ENCODE peak calls at places on chromosome 19, in four cellular contexts. N is GM12878, G is K562, K is HepG2. X is an unnamed sample.

GRCh38 chr19:35846038-35846668 is 6.2 kb downstream of the NPHS1 start:
- DNase-seq in G (no peak), N (no peak), K (no peak), X (no peak)

GRCh38 chr19:33311326-33311682 is 9.0 kb upstream of the CEBPA start:
- DNase-seq in G (peak; percentile 29), N (no peak), K (no peak), X (no peak)

GRCh38 chr19:40467007-40467565 is 285 bp downstream of the SPTBN4 start:
- DNase-seq in N (no peak), G (no peak), K (no peak), X (peak; percentile 73)

GRCh38 chr19:43675269-43675879 is 5.4 kb upstream of the PLAUR start:
- DNase-seq in N (peak; percentile 34), G (no peak), K (no peak), X (no peak)

GRCh38 chr19:6271721-6272410 is 7.9 kb downstream of the MLLT1 start:
- DNase-seq in N (no peak), G (peak; percentile 72), K (no peak), X (peak; percentile 87)

GRCh38 chr19:35404879-35405622 is 34.2 kb downstream of the GPR42 start:
- DNase-seq in N (peak; percentile 95), K (peak; percentile 70), G (peak; percentile 63), X (no peak)

GRCh38 chr19:4742717-4743646 is 19.3 kb upstream of the DPP9 start:
- DNase-seq in G (no peak), N (no peak), K (no peak), X (peak; percentile 82)

GRCh38 chr19:46503848-46504453 is 8.3 kb upstream of the PNMA8B start:
- DNase-seq in G (no peak), N (no peak), K (no peak), X (peak; percentile 74)

GRCh38 chr19:36685835-36686234 is 1.6 kb upstream of the ZNF567 start:
- DNase-seq in G (no peak), K (no peak), N (no peak), X (no peak)

GRCh38 chr19:49080392-49080791 is 4.9 kb upstream of the SNRNP70 start:
- DNase-seq in G (no peak), N (no peak), K (no peak), X (no peak)

GRCh38 chr19:29702161-29702957 is 12.7 kb downstream of the C19orf12 start:
- DNase-seq in K (no peak), G (no peak), N (no peak), X (no peak)

GRCh38 chr19:49557641-49558325 is 22.6 kb downstream of the NOSIP start:
- DNase-seq in K (no peak), G (no peak), N (no peak), X (no peak)

GRCh38 chr19:46717716-46718143 is 816 bp upstream of the PRKD2 start:
- DNase-seq in G (no peak), K (no peak), N (no peak), X (no peak)

GRCh38 chr19:43673702-43674629 is 4.0 kb upstream of the PLAUR start:
- DNase-seq in K (no peak), N (no peak), G (no peak), X (no peak)

GRCh38 chr19:43700368-43701015 is 15.4 kb upstream of the IRGC start:
- DNase-seq in G (no peak), N (no peak), K (no peak), X (no peak)

DNA sequence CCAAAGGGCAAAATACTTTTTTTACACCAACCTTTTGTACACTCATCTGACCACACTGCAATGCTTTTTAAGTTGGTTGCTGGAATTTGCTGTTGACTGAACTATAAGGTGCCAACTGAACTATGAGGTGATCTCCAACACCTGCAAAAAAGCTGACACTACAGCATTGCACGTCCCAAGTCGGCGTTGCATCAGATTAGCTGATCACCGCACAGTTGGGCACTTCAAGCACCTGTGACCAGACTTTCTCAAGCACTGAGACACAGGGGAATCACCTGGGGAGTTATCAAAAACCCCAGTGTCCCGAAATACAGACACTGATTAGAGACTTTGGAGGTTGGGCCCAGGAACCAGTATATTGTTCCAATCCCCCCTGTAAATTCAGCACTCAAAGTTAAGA is 1.1 kb downstream of the NLRP11 start:
- DNase-seq in G (no peak), N (no peak), K (no peak), X (no peak)
- TF ChIP-seq GABPA in G (no peak), N (no peak), K (no peak), X (no peak)

DNA sequence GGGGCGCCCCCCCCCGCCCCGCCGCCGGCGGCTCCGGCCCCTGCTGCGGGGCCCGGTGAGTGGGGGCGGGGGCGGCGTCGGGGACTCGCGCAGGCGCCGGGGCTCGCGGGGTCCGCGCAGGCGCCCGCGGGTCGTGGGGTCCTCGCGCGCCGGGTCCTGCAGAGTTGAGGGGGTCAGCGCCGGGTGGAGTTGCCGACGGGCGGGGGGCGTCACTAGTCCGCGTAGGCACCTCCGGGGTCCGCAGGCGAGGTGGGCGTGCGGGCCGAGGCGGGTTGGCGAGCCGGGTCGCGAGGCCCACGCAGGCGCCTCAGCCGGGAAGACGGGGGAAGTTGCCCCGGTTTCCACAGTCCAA is 365 bp downstream of the PPP6R1 start:
- DNase-seq in N (no peak), K (no peak), G (peak; percentile 51), X (peak; percentile 87)
- TF ChIP-seq NFIC in N (no peak), K (no peak), G (no peak), X (no peak)

DNA sequence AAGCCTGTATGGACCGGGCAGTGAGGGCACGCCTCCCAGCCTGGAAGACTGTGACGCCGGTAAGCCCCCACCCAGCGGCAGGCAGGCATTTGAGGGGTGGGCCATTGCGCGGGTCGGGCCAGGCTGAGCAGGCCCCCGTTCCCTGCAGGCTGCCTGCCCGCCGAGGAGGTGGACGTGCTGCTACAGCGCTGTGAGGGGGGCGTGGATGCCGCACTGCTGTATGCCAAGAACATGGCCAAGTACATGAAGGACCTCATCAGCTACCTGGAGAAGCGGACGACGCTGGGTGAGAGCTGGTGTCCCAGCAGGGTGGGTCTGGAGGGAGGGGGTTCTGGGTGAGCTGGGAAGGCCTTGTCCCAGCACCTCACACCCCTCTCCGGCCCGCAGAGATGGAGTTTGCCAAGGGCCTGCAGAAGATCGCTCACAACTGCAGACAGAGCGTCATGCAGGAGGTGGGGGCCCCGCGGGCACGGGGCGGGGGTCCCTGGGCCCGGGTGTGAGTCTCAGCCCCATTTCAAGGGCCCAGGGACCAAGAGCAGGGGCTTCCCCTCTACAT is 7.1 kb downstream of the ARHGAP45 start:
- DNase-seq in G (no peak), N (no peak), K (no peak), X (no peak)
- TF ChIP-seq GABPA in G (no peak), N (no peak), K (no peak), X (no peak)

GRCh38 chr19:19043881-19044280 is 10.5 kb downstream of the ARMC6 start:
- DNase-seq in K (no peak), G (no peak), N (no peak), X (no peak)

GRCh38 chr19:19043481-19043880 is 10.1 kb downstream of the ARMC6 start:
- DNase-seq in K (no peak), G (no peak), N (no peak), X (no peak)

GRCh38 chr19:19042732-19043274 is 9.4 kb downstream of the ARMC6 start:
- DNase-seq in K (no peak), G (no peak), N (no peak), X (no peak)

GRCh38 chr19:19039901-19040300 is 6.5 kb downstream of the ARMC6 start:
- DNase-seq in G (no peak), K (no peak), N (no peak), X (no peak)

GRCh38 chr19:19040417-19040816 is 7.0 kb downstream of the ARMC6 start:
- DNase-seq in N (no peak), K (peak; percentile 76), G (no peak), X (no peak)
- TF ChIP-seq NFIC in N (no peak), K (no peak), G (no peak), X (no peak)

DNA sequence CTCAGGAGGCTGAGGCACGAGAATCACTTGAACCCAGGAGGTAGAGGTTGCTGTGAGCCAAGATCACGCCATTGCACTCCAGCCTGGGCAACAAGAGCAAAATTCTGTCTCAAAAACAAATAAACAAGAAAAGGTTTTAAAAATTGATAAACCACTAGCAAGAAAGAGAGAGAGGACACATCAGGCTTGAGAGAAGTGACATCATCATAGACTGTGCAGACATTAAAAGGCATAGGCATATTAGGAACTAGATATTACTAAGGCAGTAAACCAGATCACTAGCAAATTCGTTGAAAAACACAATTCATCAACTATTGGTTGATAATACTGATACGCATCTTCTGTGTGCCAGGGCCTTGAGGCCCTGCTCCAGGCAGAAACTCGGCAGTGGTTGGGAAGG is 7.7 kb downstream of the A1BG start:
- DNase-seq in K (no peak), N (no peak), G (no peak), X (no peak)
- TF ChIP-seq GABPA in K (no peak), N (no peak), G (no peak), X (no peak)

GRCh38 chr19:16373539-16373938 is 48.9 kb downstream of the KLF2 start:
- DNase-seq in N (no peak), G (peak; percentile 45), K (peak; percentile 70), X (no peak)
- TF ChIP-seq NFIC in N (no peak), G (no peak), K (no peak), X (no peak)

GRCh38 chr19:10112037-10112751 is 701 bp downstream of the P2RY11 start:
- DNase-seq in N (no peak), K (no peak), G (peak; percentile 41), X (peak; percentile 28)
- TF ChIP-seq GABPA in N (no peak), K (no peak), G (no peak), X (no peak)

DNA sequence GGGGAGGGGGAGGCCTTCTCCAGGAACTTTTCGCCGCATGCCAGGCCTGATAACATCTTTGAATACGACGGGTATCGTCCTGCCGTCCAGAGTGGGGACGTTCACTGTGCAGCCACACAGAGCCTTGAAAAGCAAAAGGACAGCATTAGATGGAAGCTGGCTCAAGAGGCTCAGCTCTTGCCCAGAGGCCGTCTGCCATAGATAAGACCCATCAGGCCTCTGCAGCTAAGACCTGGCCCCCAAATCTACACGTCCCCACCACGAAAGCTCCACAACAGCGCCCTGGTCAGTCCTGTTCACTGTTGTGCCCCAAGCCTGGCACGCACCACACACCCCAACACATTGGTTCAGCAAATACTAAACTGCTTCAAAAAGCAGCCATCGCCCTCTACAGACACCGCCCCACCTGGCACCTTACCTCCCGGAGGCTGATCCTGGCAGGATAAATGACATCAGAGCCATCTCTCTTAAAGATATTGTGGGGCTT is 2.1 kb downstream of the DNAJB1 start:
- DNase-seq in G (no peak), N (no peak), K (no peak), X (no peak)
- TF ChIP-seq NFIC in G (no peak), N (no peak), K (no peak), X (no peak)

GRCh38 chr19:15379083-15379995 is at the start of gene AKAP8:
- DNase-seq in K (peak; percentile 96), N (peak; percentile 94), G (peak; percentile 99), X (peak; percentile 100)

GRCh38 chr19:15378529-15379082 is 981 bp downstream of the AKAP8 start:
- DNase-seq in G (peak; percentile 77), N (no peak), K (peak; percentile 34), X (peak; percentile 62)

GRCh38 chr19:15381429-15381828 is 1.8 kb upstream of the AKAP8 start:
- DNase-seq in K (no peak), G (no peak), N (no peak), X (no peak)

GRCh38 chr19:15379996-15380647 is 535 bp upstream of the AKAP8 start:
- DNase-seq in G (peak; percentile 84), K (peak; percentile 48), N (no peak), X (no peak)

GRCh38 chr19:15381864-15382263 is 2.3 kb upstream of the AKAP8 start:
- DNase-seq in N (no peak), K (no peak), G (no peak), X (no peak)
- TF ChIP-seq GABPA in N (no peak), K (no peak), G (no peak), X (no peak)